ENCODE peak calls at places on chromosomes 6 and 20, in six cellular contexts. V, I, F, K, L and H are unnamed samples.

GRCh38 chr6:150201791-150202329 is 59.0 kb downstream of the PPP1R14C start:
- DNase-seq in I (no peak), K (no peak), L (no peak), F (no peak), V (no peak), H (no peak)

GRCh38 chr6:132814716-132815570 is 574 bp downstream of the RPS12 start:
- DNase-seq in I (no peak), F (no peak), L (peak), V (no peak), K (no peak), H (no peak)

GRCh38 chr20:50582591-50583234 is 72.5 kb downstream of the PTPN1 start:
- DNase-seq in L (no peak), F (no peak), I (no peak), K (no peak), V (no peak), H (no peak)

GRCh38 chr6:39886871-39887270 is 47.4 kb downstream of the MOCS1 start:
- DNase-seq in I (no peak), F (no peak), K (no peak), V (no peak), L (no peak), H (no peak)

GRCh38 chr6:157034433-157035230 is 257.5 kb downstream of the ARID1B start:
- DNase-seq in K (peak), V (peak), I (no peak), F (no peak), L (peak), H (no peak)

GRCh38 chr6:30213999-30214982 is 1.1 kb upstream of the TRIM26 start:
- DNase-seq in L (peak), F (no peak), I (peak), V (no peak), K (peak), H (no peak)

GRCh38 chr6:149032599-149033405 is 284.7 kb upstream of the TAB2 start:
- DNase-seq in V (no peak), K (no peak), L (peak), F (no peak), I (peak), H (no peak)

GRCh38 chr6:80438728-80439127 is 332.3 kb downstream of the BCKDHB start:
- DNase-seq in K (no peak), L (no peak), I (no peak), V (peak), F (peak), H (no peak)

GRCh38 chr20:32481311-32482103 is 103.6 kb downstream of the NOL4L start:
- DNase-seq in V (no peak), L (no peak), F (no peak), I (no peak), K (no peak), H (no peak)

GRCh38 chr6:134640975-134641429 is 308.9 kb downstream of the ALDH8A1 start:
- DNase-seq in K (peak), F (peak), I (peak), V (peak), L (peak), H (no peak)

GRCh38 chr20:16595376-16595775 is 22.1 kb upstream of the KIF16B start:
- DNase-seq in L (no peak), V (no peak), K (no peak), F (no peak), I (no peak), H (no peak)

GRCh38 chr6:37785688-37786270 is 33.7 kb upstream of the ZFAND3 start:
- DNase-seq in V (no peak), I (no peak), F (no peak), K (no peak), L (no peak), H (no peak)

GRCh38 chr6:166365806-166366205 is 16.9 kb downstream of the MPC1 start:
- DNase-seq in L (no peak), I (no peak), V (no peak), K (no peak), F (no peak), H (no peak)

GRCh38 chr20:53381568-53382262 is 211.9 kb downstream of the ZNF217 start:
- DNase-seq in L (no peak), V (no peak), F (no peak), I (no peak), K (no peak), H (no peak)

GRCh38 chr6:107318100-107318736 is 141.1 kb downstream of the PDSS2 start:
- DNase-seq in L (peak), K (peak), V (peak), I (peak), F (peak), H (peak)

GRCh38 chr6:1482381-1483166 is 93.2 kb downstream of the FOXF2 start:
- DNase-seq in I (peak), L (no peak), K (no peak), V (peak), F (no peak), H (no peak)

GRCh38 chr20:57900226-57900905 is 190.6 kb upstream of the PMEPA1 start:
- DNase-seq in F (no peak), V (no peak), L (no peak), K (no peak), I (no peak), H (no peak)

GRCh38 chr20:31593221-31594001 is 11.7 kb upstream of the ID1 start:
- DNase-seq in I (no peak), K (peak), V (peak), F (no peak), L (peak), H (no peak)

GRCh38 chr6:100228437-100229424 is 234.7 kb upstream of the MCHR2 start:
- DNase-seq in F (peak), I (peak), K (peak), L (peak), V (peak), H (peak)

GRCh38 chr6:52352239-52353008 is 9.5 kb upstream of the PAQR8 start:
- DNase-seq in F (no peak), L (peak), I (peak), K (peak), V (peak), H (no peak)

GRCh38 chr6:89494131-89494793 is 61.3 kb downstream of the ANKRD6 start:
- DNase-seq in I (no peak), V (no peak), F (no peak), L (no peak), K (peak), H (no peak)

GRCh38 chr20:35215066-35215956 is 11.2 kb upstream of the MMP24 start:
- DNase-seq in L (peak), V (no peak), I (no peak), F (no peak), K (peak), H (no peak)

GRCh38 chr6:165858571-165858970 is 195.5 kb upstream of the PDE10A start:
- DNase-seq in K (no peak), V (no peak), L (no peak), I (no peak), F (no peak), H (no peak)

GRCh38 chr20:46823271-46823747 is 71.3 kb upstream of the EYA2 start:
- DNase-seq in I (no peak), V (no peak), F (no peak), L (no peak), K (no peak), H (no peak)

GRCh38 chr6:21666200-21666671 is 72.7 kb downstream of the SOX4 start:
- DNase-seq in V (no peak), K (no peak), F (no peak), L (no peak), I (no peak), H (peak)

GRCh38 chr20:46154796-46155195 is 36.7 kb downstream of the CD40 start:
- DNase-seq in I (no peak), V (no peak), K (no peak), L (no peak), F (no peak), H (no peak)

GRCh38 chr6:10526156-10526555 is 5.0 kb downstream of the GCNT2 start:
- DNase-seq in I (no peak), L (no peak), K (no peak), V (no peak), F (no peak), H (no peak)

GRCh38 chr6:109902870-109903269 is 75.2 kb upstream of the GPR6 start:
- DNase-seq in I (no peak), V (no peak), K (no peak), F (no peak), L (no peak), H (no peak)

GRCh38 chr6:116267879-116268588 is 11.7 kb downstream of the TSPYL1 start:
- DNase-seq in V (no peak), I (no peak), F (no peak), K (no peak), L (no peak), H (no peak)

GRCh38 chr20:19993937-19994667 is 23.1 kb upstream of the NAA20 start:
- DNase-seq in I (no peak), K (no peak), F (no peak), V (peak), L (no peak), H (no peak)

GRCh38 chr6:3654436-3654835 is 97.1 kb downstream of the PXDC1 start:
- DNase-seq in I (no peak), K (no peak), L (no peak), F (no peak), V (no peak), H (no peak)

GRCh38 chr6:13671742-13672141 is 39.9 kb downstream of the RANBP9 start:
- DNase-seq in I (no peak), V (no peak), F (no peak), K (no peak), L (no peak), H (no peak)

GRCh38 chr6:21426841-21427490 is 166.6 kb upstream of the SOX4 start:
- DNase-seq in V (no peak), I (no peak), F (no peak), K (no peak), L (no peak), H (no peak)

GRCh38 chr6:87851674-87852260 is 149.7 kb upstream of the AKIRIN2 start:
- DNase-seq in K (no peak), L (no peak), I (no peak), F (no peak), V (no peak), H (no peak)

GRCh38 chr6:87848616-87849015 is 146.6 kb upstream of the AKIRIN2 start:
- DNase-seq in F (no peak), V (no peak), K (no peak), L (no peak), I (no peak), H (no peak)

GRCh38 chr6:87847135-87847829 is 145.2 kb upstream of the AKIRIN2 start:
- DNase-seq in L (no peak), V (no peak), F (no peak), I (no peak), K (no peak), H (no peak)

GRCh38 chr6:87847830-87848210 is 145.8 kb upstream of the AKIRIN2 start:
- DNase-seq in L (no peak), V (no peak), I (no peak), K (no peak), F (no peak), H (no peak)

GRCh38 chr6:87846446-87846845 is 144.4 kb upstream of the AKIRIN2 start:
- DNase-seq in K (no peak), V (no peak), F (no peak), L (no peak), I (no peak), H (no peak)
- TF ChIP-seq YY1 in K (no peak), V (no peak), F (no peak), L (no peak), I (no peak), H (no peak)

GRCh38 chr6:31614674-31615578 is at the start of gene AIF1:
- DNase-seq in V (no peak), L (peak), I (no peak), F (no peak), K (peak), H (no peak)

GRCh38 chr6:31619805-31620585 is 520 bp upstream of the PRRC2A start:
- DNase-seq in F (peak), L (peak), K (peak), V (peak), I (peak), H (peak)

GRCh38 chr6:31617010-31617409 is 2.0 kb downstream of the AIF1 start:
- DNase-seq in K (no peak), L (no peak), I (no peak), V (no peak), F (no peak), H (no peak)

GRCh38 chr6:31614075-31614619 is 887 bp upstream of the AIF1 start:
- DNase-seq in V (no peak), F (no peak), I (peak), L (peak), K (no peak), H (no peak)

GRCh38 chr6:31615748-31616147 is 714 bp downstream of the AIF1 start:
- DNase-seq in K (peak), F (no peak), L (no peak), I (no peak), V (no peak), H (no peak)
- H3K9ac ChIP-seq in K (peak), F (no peak), L (no peak), I (peak), V (no peak), H (no peak)

GRCh38 chr20:44593721-44594120 is 11.3 kb downstream of the PKIG start:
- DNase-seq in K (no peak), L (no peak), V (no peak), I (no peak), F (no peak), H (no peak)

GRCh38 chr20:44596010-44596409 is 13.6 kb downstream of the PKIG start:
- DNase-seq in L (no peak), I (no peak), V (no peak), F (no peak), K (no peak), H (no peak)

GRCh38 chr20:44592366-44592765 is 10.0 kb downstream of the PKIG start:
- DNase-seq in L (no peak), I (no peak), K (no peak), V (no peak), F (no peak), H (no peak)

GRCh38 chr20:44596876-44597275 is 14.5 kb downstream of the PKIG start:
- DNase-seq in L (no peak), K (no peak), I (no peak), V (no peak), F (no peak), H (no peak)

GRCh38 chr20:44594730-44595129 is 12.4 kb downstream of the PKIG start:
- DNase-seq in K (peak), V (no peak), F (no peak), I (no peak), L (no peak), H (no peak)
- TF ChIP-seq ZNF274 in K (no peak), V (no peak), F (no peak), I (no peak), L (no peak), H (no peak)

DNA sequence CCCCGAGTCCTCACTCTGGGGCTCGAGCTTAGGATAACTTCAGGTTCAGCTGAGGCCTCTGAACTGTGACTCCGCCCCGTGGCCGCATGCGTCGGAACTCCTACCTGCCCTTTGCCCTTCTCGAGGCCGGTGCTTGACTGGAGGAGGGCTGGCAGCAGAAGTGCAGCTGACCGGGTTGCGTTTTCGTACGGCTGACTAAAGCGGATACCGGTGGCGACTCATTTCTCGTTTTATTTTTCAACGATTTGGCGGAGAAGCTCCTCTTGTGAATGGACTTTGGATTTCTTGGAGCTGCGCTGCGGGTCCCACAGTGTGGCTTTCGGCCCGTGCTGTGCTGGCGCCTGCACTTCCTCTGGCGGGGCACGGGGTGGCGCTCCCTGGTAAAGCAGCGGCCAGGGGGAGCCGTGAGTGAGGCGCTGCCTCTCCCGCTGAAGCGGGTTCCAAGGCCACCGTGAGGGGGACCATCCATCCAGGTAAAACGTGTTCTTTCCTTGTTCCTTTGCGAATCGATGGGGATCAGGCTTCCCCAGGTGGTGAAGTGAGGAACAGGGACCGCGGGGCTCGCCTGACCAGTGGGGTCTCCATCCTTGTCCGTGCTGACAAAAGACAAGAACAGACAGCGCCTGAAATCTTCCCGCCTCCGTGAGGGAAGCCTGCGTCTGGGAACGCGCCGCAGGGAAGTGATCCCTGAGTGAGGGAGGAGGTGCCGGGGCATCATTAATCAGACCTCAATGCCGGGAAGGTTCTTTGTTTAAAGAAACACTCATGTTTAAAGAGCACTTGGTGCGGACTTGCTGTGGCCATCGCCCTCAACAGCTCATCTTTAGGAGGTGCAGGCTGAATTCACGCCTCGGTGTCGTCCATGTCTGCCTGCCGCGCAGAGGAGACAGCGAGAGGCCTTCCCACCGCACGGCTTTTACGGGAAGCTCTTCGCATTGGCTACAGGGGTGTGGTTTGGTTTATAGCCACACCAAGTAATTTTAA is 38.8 kb downstream of the ERMARD start:
- DNase-seq in K (peak), F (peak), V (peak), I (no peak), L (peak), H (peak)
- TF ChIP-seq YY1 in K (no peak), F (peak), V (no peak), I (peak), L (peak), H (no peak)